ENCODE peak calls at places on chromosomes 6 and 20, in eight cellular contexts. G is activated T-cell treated with anti-CD3 and anti-CD28 coated beads for 24 hours; B is T-helper 17 cell; D is breast epithelium; A is GM23338; X is stimulated activated CD4-positive, alpha-beta T cell treated with anti-CD3 and anti-CD28 coated beads, Interleukin-15, amount 100 ng/mL, for 24 hours; O is fibroblast of lung; C is ACHN. R is an unnamed sample.

GRCh38 chr6:166940643-166941068 is 15.7 kb downstream of the RNASET2 start:
- DNase-seq in C (peak; percentile 62), B (no peak), A (no peak), G (no peak), D (no peak), O (peak; percentile 5), X (peak; percentile 21), R (no peak)

GRCh38 chr6:129679758-129680157 is 30.2 kb downstream of the ARHGAP18 start:
- DNase-seq in B (no peak), O (no peak), C (no peak), G (no peak), X (no peak), A (no peak), D (no peak), R (no peak)

GRCh38 chr6:98672681-98673475 is 161.5 kb upstream of the POU3F2 start:
- DNase-seq in D (no peak), B (no peak), O (no peak), G (no peak), A (peak; percentile 49), C (no peak), X (no peak), R (no peak)

GRCh38 chr20:58712116-58712822 is 19.7 kb downstream of the NPEPL1 start:
- DNase-seq in X (no peak), G (no peak), B (no peak), D (no peak), C (no peak), A (no peak), O (no peak), R (peak; percentile 10)

GRCh38 chr6:44608175-44608574 is 220.7 kb downstream of the CDC5L start:
- DNase-seq in D (no peak), O (no peak), C (no peak), X (no peak), A (no peak), G (no peak), B (no peak), R (no peak)

GRCh38 chr20:1002682-1003561 is 811 bp upstream of the RSPO4 start:
- DNase-seq in X (no peak), A (no peak), G (no peak), D (no peak), C (no peak), O (no peak), B (no peak), R (no peak)

GRCh38 chr6:168355716-168356522 is 36.3 kb upstream of the DACT2 start:
- DNase-seq in D (no peak), G (no peak), B (no peak), X (peak; percentile 52), O (no peak), C (peak; percentile 30), A (peak; percentile 73), R (no peak)

GRCh38 chr6:100209323-100210137 is 215.5 kb upstream of the MCHR2 start:
- DNase-seq in B (no peak), X (no peak), O (peak; percentile 25), C (no peak), A (no peak), D (no peak), G (no peak), R (no peak)

GRCh38 chr6:150684715-150685459 is 85.2 kb downstream of the PLEKHG1 start:
- DNase-seq in O (no peak), X (no peak), C (no peak), G (no peak), A (no peak), D (no peak), B (no peak), R (no peak)

GRCh38 chr6:143952386-143952785 is 55.7 kb downstream of the PLAGL1 start:
- DNase-seq in D (no peak), O (no peak), C (no peak), A (no peak), B (no peak), X (no peak), G (no peak), R (no peak)

GRCh38 chr6:17237246-17237645 is 43.9 kb upstream of the RBM24 start:
- DNase-seq in X (no peak), A (no peak), C (no peak), O (no peak), B (no peak), D (no peak), G (no peak), R (no peak)

GRCh38 chr20:45946149-45946970 is 11.9 kb downstream of the PCIF1 start:
- DNase-seq in D (no peak), A (no peak), O (peak; percentile 28), G (peak; percentile 23), B (no peak), C (no peak), X (peak; percentile 36), R (peak; percentile 85)

GRCh38 chr6:109428889-109429477 is 11.4 kb downstream of the PPIL6 start:
- DNase-seq in X (no peak), G (no peak), D (no peak), B (no peak), C (no peak), A (no peak), O (peak; percentile 82), R (no peak)